ENCODE peak calls at places on chromosomes 6 and 20, in seven cellular contexts. E, W, R, Z, C, F and N are unnamed samples.

GRCh38 chr6:169794317-169795055 is 43.1 kb downstream of the ERMARD start:
- DNase-seq in R (no peak), C (no peak), F (no peak), W (no peak), Z (no peak), E (no peak), N (peak; percentile 6)

GRCh38 chr20:62571667-62572344 is 70.5 kb upstream of the SLCO4A1 start:
- DNase-seq in F (no peak), C (no peak), E (peak; percentile 55), R (no peak), Z (no peak), W (no peak), N (no peak)

GRCh38 chr20:46568570-46569129 is 18.2 kb upstream of the OCSTAMP start:
- DNase-seq in F (no peak), C (peak; percentile 73), W (no peak), Z (peak; percentile 62), E (no peak), R (no peak), N (no peak)

GRCh38 chr20:22374066-22374465 is 210.3 kb downstream of the FOXA2 start:
- DNase-seq in R (no peak), W (no peak), F (no peak), E (no peak), C (no peak), Z (no peak), N (no peak)

GRCh38 chr6:167679791-167680604 is 146.7 kb upstream of the AFDN start:
- DNase-seq in R (no peak), W (no peak), E (no peak), C (no peak), F (no peak), Z (no peak), N (no peak)

GRCh38 chr6:170250981-170251775 is 39.7 kb downstream of the DLL1 start:
- DNase-seq in Z (no peak), R (no peak), W (no peak), F (no peak), C (no peak), E (no peak), N (no peak)

GRCh38 chr20:23640018-23640872 is 2.5 kb upstream of the CST3 start:
- DNase-seq in F (no peak), C (no peak), R (no peak), Z (no peak), E (no peak), W (no peak), N (no peak)

GRCh38 chr6:123007885-123008284 is 11.8 kb downstream of the CLVS2 start:
- DNase-seq in Z (no peak), E (no peak), W (no peak), C (no peak), R (no peak), F (no peak), N (no peak)

GRCh38 chr6:14126250-14126649 is 8.7 kb downstream of the CD83 start:
- DNase-seq in Z (no peak), R (no peak), C (no peak), W (no peak), E (no peak), F (no peak), N (no peak)

GRCh38 chr20:354298-354977 is 7.5 kb downstream of the NRSN2 start:
- DNase-seq in Z (peak; percentile 78), C (peak; percentile 93), F (peak; percentile 67), R (peak; percentile 83), W (peak; percentile 62), E (peak; percentile 90), N (peak; percentile 72)

GRCh38 chr6:89599727-89600126 is 38.8 kb downstream of the LYRM2 start:
- DNase-seq in F (no peak), W (no peak), E (no peak), C (no peak), Z (no peak), R (no peak), N (no peak)